ENCODE peak calls at places on chromosome X, in seven cellular contexts. U, T, C, J, E, P and I are unnamed samples. For H3K4me1, the result is how much of the 10 kb centered on the place peaks cover.

GRCh38 chrX:110086916-110087484 is 84.1 kb downstream of the TMEM164 start:
- DNase-seq in U (no peak), T (peak), C (peak), J (peak), E (peak), P (no peak), I (no peak)

GRCh38 chrX:150482537-150483217 is 85.7 kb upstream of the MTM1 start:
- DNase-seq in U (no peak), T (peak), C (peak), J (no peak), E (peak), P (no peak), I (no peak)

GRCh38 chrX:122439836-122440235 is 744.2 kb upstream of the GRIA3 start:
- DNase-seq in U (no peak), T (no peak), C (no peak), J (no peak), E (no peak), P (no peak), I (no peak)

GRCh38 chrX:7068939-7069367 is 78.6 kb upstream of the STS start:
- DNase-seq in U (peak), T (no peak), C (no peak), J (no peak), E (no peak), P (no peak), I (no peak)

GRCh38 chrX:2664497-2664896 is 26.6 kb upstream of the CD99 start:
- DNase-seq in U (no peak), T (no peak), C (no peak), J (no peak), E (peak), P (no peak), I (no peak)

GRCh38 chrX:21745756-21746155 is 12.2 kb downstream of the SMPX start:
- DNase-seq in U (peak), T (peak), C (peak), J (peak), E (no peak), P (peak), I (no peak)

GRCh38 chrX:25020391-25021131 is 4.8 kb upstream of the ARX start:
- DNase-seq in U (peak), T (peak), C (no peak), J (peak), E (no peak), P (no peak), I (no peak)

GRCh38 chrX:151153086-151153485 is 23.3 kb upstream of the GPR50 start:
- DNase-seq in U (peak), T (peak), C (peak), J (peak), E (peak), P (no peak), I (no peak)

GRCh38 chrX:19705196-19705769 is 182.1 kb downstream of the SH3KBP1 start:
- DNase-seq in U (no peak), T (no peak), C (no peak), J (no peak), E (peak), P (no peak), I (no peak)

DNA sequence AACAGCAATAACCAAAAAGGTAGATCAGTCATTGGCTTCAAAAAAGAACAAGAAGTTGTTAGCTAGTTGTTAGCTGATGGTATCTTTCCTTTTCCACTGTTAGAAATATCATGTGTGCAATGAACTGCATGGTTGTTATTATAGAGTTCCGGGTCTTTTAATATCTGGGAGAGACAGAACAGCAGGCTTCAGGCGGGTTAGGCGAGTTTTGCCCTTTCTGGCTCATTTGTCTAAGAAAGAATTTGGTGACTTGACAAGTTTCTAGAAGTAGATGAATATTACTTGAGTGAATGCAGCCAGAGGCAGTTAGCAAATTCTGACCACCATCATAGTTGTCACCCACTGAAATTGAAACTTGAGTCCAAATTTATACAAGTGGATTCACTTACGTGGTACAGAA is 88.9 kb upstream of the MID1 start:
- DNase-seq in U (no peak), T (no peak), C (no peak), J (no peak), E (no peak), P (no peak), I (no peak)
- H3K4me1 ChIP-seq in U (under half), T (under half), C (under half), J (under half), E (under half), P (under half), I (under half)

GRCh38 chrX:54452920-54453319 is 12.7 kb downstream of the TSR2 start:
- DNase-seq in U (peak), T (peak), C (peak), J (peak), E (peak), P (no peak), I (no peak)
- TF ChIP-seq CTCF in U (peak), T (peak), C (no peak), J (peak), E (no peak), P (no peak), I (no peak)

GRCh38 chrX:46319750-46320149 is 225.5 kb downstream of the ZNF674 start:
- DNase-seq in U (no peak), T (no peak), C (no peak), J (no peak), E (no peak), P (no peak), I (no peak)
- H3K4me1 ChIP-seq in U (under half), T (under half), C (half or more), J (half or more), E (under half), P (under half), I (under half)

GRCh38 chrX:153649915-153650782 is 3.1 kb downstream of the DUSP9 start:
- DNase-seq in U (no peak), T (no peak), C (no peak), J (no peak), E (no peak), P (no peak), I (peak)
- TF ChIP-seq CTCF in U (no peak), T (no peak), C (no peak), J (no peak), E (no peak), P (no peak), I (no peak)

GRCh38 chrX:15567267-15567666 is 33.5 kb downstream of the ACE2 start:
- DNase-seq in U (no peak), T (no peak), C (no peak), J (no peak), E (no peak), P (no peak), I (no peak)
- H3K4me1 ChIP-seq in U (under half), T (under half), C (under half), J (under half), E (under half), P (under half), I (under half)

GRCh38 chrX:134167804-134168203 is 69.2 kb upstream of the CCDC160 start:
- DNase-seq in U (no peak), T (no peak), C (no peak), J (no peak), E (no peak), P (no peak), I (no peak)

GRCh38 chrX:134162032-134162431 is 75.0 kb upstream of the CCDC160 start:
- DNase-seq in U (no peak), T (no peak), C (no peak), J (no peak), E (no peak), P (no peak), I (no peak)

GRCh38 chrX:134158821-134159512 is 78.0 kb upstream of the CCDC160 start:
- DNase-seq in U (no peak), T (no peak), C (no peak), J (no peak), E (no peak), P (no peak), I (no peak)

GRCh38 chrX:134161162-134161561 is 75.8 kb upstream of the CCDC160 start:
- DNase-seq in U (no peak), T (no peak), C (no peak), J (no peak), E (no peak), P (no peak), I (no peak)

DNA sequence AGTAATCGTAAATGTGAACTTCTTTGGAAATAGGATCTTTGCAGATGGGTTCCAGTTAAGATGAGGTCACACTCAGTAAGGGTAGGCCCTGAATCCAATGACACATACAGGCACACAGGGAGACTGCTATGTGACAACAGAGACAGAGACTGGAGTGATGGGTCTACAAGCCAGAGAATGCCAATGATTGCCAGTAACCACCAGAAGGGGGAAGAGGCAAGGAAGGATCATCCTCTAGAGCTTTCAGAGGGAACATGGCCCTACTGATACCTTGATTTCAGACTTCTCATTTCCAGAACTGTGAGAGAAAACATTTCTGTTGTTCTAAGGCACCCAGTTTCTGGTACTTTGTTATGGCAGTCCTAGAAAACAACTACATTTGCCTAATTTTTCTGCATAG is 73.1 kb upstream of the CCDC160 start:
- DNase-seq in U (no peak), T (no peak), C (no peak), J (no peak), E (no peak), P (no peak), I (no peak)
- TF ChIP-seq CTCF in U (no peak), T (no peak), C (no peak), J (no peak), E (no peak), P (no peak), I (no peak)